ENCODE peak calls at places on chromosomes 12 and 14, in nine cellular contexts. E is lower lobe of right lung, U is stomach, R is ovary, O is endothelial cell of umbilical vein, I is HCT116, F is K562, C is H9, M is neural progenitor cell. D is an unnamed sample.

GRCh38 chr14:93926209-93926872 is 803 bp upstream of the FAM181A start:
- DNase-seq in E (peak; percentile 67), U (no peak), R (no peak), O (no peak), I (no peak), F (no peak), C (no peak), M (peak; percentile 63), D (no peak)

GRCh38 chr12:119772431-119772830 is 104.5 kb downstream of the PRKAB1 start:
- DNase-seq in E (no peak), U (no peak), R (no peak), O (no peak), I (no peak), F (no peak), C (no peak), M (no peak), D (no peak)

GRCh38 chr12:77946541-77947021 is 115.9 kb downstream of the NAV3 start:
- DNase-seq in E (no peak), U (no peak), R (no peak), O (no peak), I (no peak), F (no peak), C (no peak), M (no peak), D (no peak)

GRCh38 chr12:84911331-84912190 is 1.0 kb downstream of the SLC6A15 start:
- DNase-seq in E (no peak), U (no peak), R (no peak), O (peak; percentile 58), I (no peak), F (no peak), C (peak; percentile 95), M (peak; percentile 93), D (peak; percentile 48)

GRCh38 chr14:97878727-97879126 is 1081.5 kb downstream of the VRK1 start:
- DNase-seq in E (no peak), U (no peak), R (no peak), O (no peak), I (no peak), F (no peak), C (no peak), M (no peak), D (no peak)

GRCh38 chr14:69674546-69675245 is 63.3 kb downstream of the SUSD6 start:
- DNase-seq in E (no peak), U (no peak), R (no peak), O (peak; percentile 64), I (no peak), F (no peak), C (no peak), M (no peak), D (no peak)

GRCh38 chr12:19130224-19131019 is 889 bp downstream of the PLEKHA5 start:
- DNase-seq in E (peak; percentile 53), U (peak; percentile 34), R (peak; percentile 69), O (peak; percentile 44), I (no peak), F (peak; percentile 46), C (peak; percentile 82), M (peak; percentile 62), D (no peak)

GRCh38 chr12:121025442-121026226 is 9.3 kb upstream of the C12orf43 start:
- DNase-seq in E (peak; percentile 14), U (peak; percentile 50), R (no peak), O (no peak), I (no peak), F (no peak), C (no peak), M (no peak), D (no peak)

GRCh38 chr14:54133896-54134295 is 177.3 kb upstream of the BMP4 start:
- DNase-seq in E (no peak), U (no peak), R (no peak), O (no peak), I (no peak), F (no peak), C (no peak), M (no peak), D (no peak)

GRCh38 chr12:5694759-5695409 is 250.2 kb downstream of the ANO2 start:
- DNase-seq in E (no peak), U (no peak), R (no peak), O (peak; percentile 33), I (peak; percentile 3), F (no peak), C (peak; percentile 4), M (no peak), D (no peak)

GRCh38 chr12:80353254-80353653 is 90.8 kb upstream of the PTPRQ start:
- DNase-seq in E (no peak), U (no peak), R (no peak), O (peak; percentile 49), I (no peak), F (no peak), C (no peak), M (no peak), D (no peak)

GRCh38 chr14:71377099-71377498 is 469.8 kb downstream of the PCNX1 start:
- DNase-seq in E (no peak), U (no peak), R (no peak), O (no peak), I (no peak), F (no peak), C (no peak), M (no peak), D (no peak)

GRCh38 chr14:64266206-64266605 is 28.0 kb downstream of the ESR2 start:
- DNase-seq in E (no peak), U (no peak), R (no peak), O (peak; percentile 10), I (no peak), F (no peak), C (no peak), M (no peak), D (no peak)

GRCh38 chr12:120757226-120757742 is 31.7 kb downstream of the ACADS start:
- DNase-seq in E (no peak), U (no peak), R (no peak), O (no peak), I (no peak), F (no peak), C (no peak), M (no peak), D (no peak)

GRCh38 chr14:34699873-34700621 is 14.3 kb downstream of the CFL2 start:
- DNase-seq in E (no peak), U (no peak), R (no peak), O (peak; percentile 93), I (peak; percentile 72), F (no peak), C (no peak), M (no peak), D (no peak)

GRCh38 chr12:121858662-121859572 is at the start of gene HPD:
- DNase-seq in E (no peak), U (no peak), R (peak; percentile 92), O (no peak), I (no peak), F (no peak), C (peak; percentile 46), M (peak; percentile 41), D (no peak)

GRCh38 chr12:132940071-132940719 is 15.9 kb downstream of the ZNF605 start:
- DNase-seq in E (no peak), U (no peak), R (no peak), O (no peak), I (no peak), F (no peak), C (no peak), M (no peak), D (no peak)
- H3K9me3 ChIP-seq in E (peaks cover 85% of the 10 kb centered on the region), U (peaks cover 83% of the 10 kb centered on the region), R (peaks cover 54% of the 10 kb centered on the region), O (peaks cover 9% of the 10 kb centered on the region), I (peaks cover 18% of the 10 kb centered on the region), F (peaks cover 3% of the 10 kb centered on the region), C (peaks cover 21% of the 10 kb centered on the region), M (peaks cover 9% of the 10 kb centered on the region), D (peaks cover 5% of the 10 kb centered on the region)

DNA sequence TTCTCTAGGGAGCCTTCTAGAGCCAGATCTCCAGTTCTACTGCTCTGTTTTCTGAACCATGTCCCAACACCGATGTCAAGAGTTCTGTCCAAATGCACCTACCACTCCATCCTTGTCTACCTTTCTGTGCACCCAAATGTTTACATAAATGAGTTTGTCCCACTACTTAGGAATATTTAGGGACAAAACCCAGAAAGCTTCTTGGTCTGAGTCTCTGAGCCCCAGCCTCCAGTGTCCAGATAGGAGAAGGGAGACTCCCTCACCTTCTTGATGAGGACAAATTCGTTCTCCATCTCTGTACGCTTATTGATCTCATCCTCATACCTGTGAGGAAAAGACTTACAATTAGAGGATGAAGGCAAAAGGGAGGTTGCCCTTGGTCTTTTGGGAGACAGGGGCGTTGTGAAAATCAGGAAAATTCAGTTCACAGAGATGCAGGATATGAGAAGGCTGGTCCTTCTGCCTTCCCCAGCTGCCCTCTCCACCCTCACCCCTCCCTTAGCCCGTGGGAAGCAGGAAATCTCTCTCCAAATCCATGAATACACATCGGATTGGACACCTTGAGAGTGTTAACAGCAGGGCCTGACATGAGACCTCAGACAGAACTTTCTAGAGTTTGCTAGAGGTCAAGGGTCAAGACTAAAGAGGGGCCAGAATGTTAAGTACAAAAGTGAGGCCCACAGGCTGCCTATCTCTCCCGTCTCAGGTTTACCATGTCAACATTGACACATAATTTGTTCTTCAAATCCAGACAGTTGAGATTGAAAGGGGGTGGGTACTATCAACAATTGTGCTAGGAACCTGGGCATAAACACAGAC is 3.8 kb downstream of the KRT8 start:
- DNase-seq in E (no peak), U (no peak), R (no peak), O (no peak), I (no peak), F (no peak), C (no peak), M (no peak), D (no peak)
- H3K27ac ChIP-seq in E (no peak overlapping the region), U (peak overlapping the region; percentile 4), R (no peak overlapping the region), O (no peak overlapping the region), I (peak overlapping the region; percentile 82), F (no peak overlapping the region), C (no peak overlapping the region), M (no peak overlapping the region), D (no peak overlapping the region)

GRCh38 chr12:31984806-31985591 is 25.8 kb downstream of the RESF1 start:
- DNase-seq in E (no peak), U (no peak), R (no peak), O (no peak), I (no peak), F (no peak), C (no peak), M (no peak), D (no peak)
- H3K9me3 ChIP-seq in E (peaks cover 18% of the 10 kb centered on the region), U (peaks cover 6% of the 10 kb centered on the region), R (peaks cover 21% of the 10 kb centered on the region), O (no peaks in the 10 kb centered on the region), I (peaks cover 9% of the 10 kb centered on the region), F (peaks cover 58% of the 10 kb centered on the region), C (peaks cover 44% of the 10 kb centered on the region), M (peaks cover 37% of the 10 kb centered on the region), D (no peaks in the 10 kb centered on the region)

GRCh38 chr14:72451081-72451972 is 442.6 kb downstream of the DPF3 start:
- DNase-seq in E (no peak), U (no peak), R (no peak), O (no peak), I (no peak), F (no peak), C (no peak), M (peak; percentile 33), D (peak; percentile 78)
- H3K27ac ChIP-seq in E (no peak overlapping the region), U (no peak overlapping the region), R (no peak overlapping the region), O (no peak overlapping the region), I (no peak overlapping the region), F (peak overlapping the region; percentile 43), C (no peak overlapping the region), M (peak overlapping the region; percentile 81), D (peak overlapping the region; percentile 95)